ENCODE peak calls at places on chromosomes 11 and 22, in four cellular contexts. W is naive thymus-derived CD4-positive, alpha-beta T cell; Y is transverse colon; P is right atrium auricular region. L is an unnamed sample. For H3K4me1, the result is how much of the 10 kb centered on the place peaks cover.

GRCh38 chr11:32893947-32894827 is 1.6 kb downstream of the QSER1 start:
- DNase-seq in W (peak), Y (peak), P (peak), L (peak)

GRCh38 chr22:44753189-44754042 is 1.0 kb downstream of the ARHGAP8 start:
- DNase-seq in W (no peak), Y (no peak), P (no peak), L (peak)

GRCh38 chr11:122213111-122213510 is 97.1 kb upstream of the BLID start:
- DNase-seq in W (no peak), Y (no peak), P (no peak), L (no peak)

GRCh38 chr11:126109941-126110731 is 47.5 kb upstream of the CDON start:
- DNase-seq in W (no peak), Y (no peak), P (no peak), L (no peak)

GRCh38 chr11:1388763-1389102 is 1.0 kb upstream of the BRSK2 start:
- DNase-seq in W (no peak), Y (no peak), P (no peak), L (no peak)

GRCh38 chr11:101127699-101128570 is 1.7 kb downstream of the PGR start:
- DNase-seq in W (no peak), Y (peak), P (peak), L (peak)

GRCh38 chr11:16780146-16780545 is 41.7 kb downstream of the C11orf58 start:
- DNase-seq in W (no peak), Y (no peak), P (no peak), L (no peak)

GRCh38 chr11:73801136-73801535 is 13.5 kb downstream of the MRPL48 start:
- DNase-seq in W (no peak), Y (no peak), P (no peak), L (no peak)

GRCh38 chr11:78424334-78425270 is 7.0 kb upstream of the GAB2 start:
- DNase-seq in W (no peak), Y (no peak), P (no peak), L (no peak)

GRCh38 chr11:132045116-132045515 is 674.7 kb downstream of the NTM start:
- DNase-seq in W (no peak), Y (no peak), P (no peak), L (no peak)

GRCh38 chr11:93843906-93844305 is 6.5 kb downstream of the VSTM5 start:
- DNase-seq in W (no peak), Y (no peak), P (no peak), L (no peak)

GRCh38 chr11:110952150-110952549 is 239.9 kb upstream of the ARHGAP20 start:
- DNase-seq in W (no peak), Y (no peak), P (no peak), L (no peak)

GRCh38 chr11:98307827-98308491 is 712.8 kb upstream of the CNTN5 start:
- DNase-seq in W (no peak), Y (no peak), P (no peak), L (no peak)

GRCh38 chr11:67437082-67437821 is at the start of gene PTPRCAP:
- DNase-seq in W (peak), Y (peak), P (no peak), L (no peak)

GRCh38 chr11:125083312-125084056 is 20.4 kb downstream of the SLC37A2 start:
- DNase-seq in W (no peak), Y (no peak), P (peak), L (no peak)

GRCh38 chr22:43474161-43475101 is 62.6 kb downstream of the MPPED1 start:
- DNase-seq in W (no peak), Y (no peak), P (no peak), L (no peak)

GRCh38 chr11:78770931-78771330 is 196.3 kb upstream of the NARS2 start:
- DNase-seq in W (no peak), Y (no peak), P (no peak), L (no peak)

GRCh38 chr22:42300286-42301071 is 30.0 kb upstream of the TCF20 start:
- DNase-seq in W (peak), Y (peak), P (no peak), L (no peak)

GRCh38 chr11:86041975-86042378 is 26.9 kb downstream of the PICALM start:
- DNase-seq in W (peak), Y (peak), P (peak), L (peak)

GRCh38 chr22:48824673-48825651 is 1002.7 kb downstream of the BRD1 start:
- DNase-seq in W (no peak), Y (no peak), P (no peak), L (no peak)

GRCh38 chr11:115206365-115207022 is 297.7 kb downstream of the CADM1 start:
- DNase-seq in W (no peak), Y (no peak), P (no peak), L (no peak)

GRCh38 chr11:126080206-126080941 is 17.7 kb upstream of the CDON start:
- DNase-seq in W (no peak), Y (no peak), P (no peak), L (peak)

GRCh38 chr11:125433454-125434121 is 62.5 kb downstream of the FEZ1 start:
- DNase-seq in W (no peak), Y (peak), P (no peak), L (peak)

GRCh38 chr22:45164217-45165123 is 745 bp downstream of the NUP50 start:
- DNase-seq in W (peak), Y (peak), P (no peak), L (peak)

GRCh38 chr11:77879218-77879617 is 58.3 kb downstream of the AAMDC start:
- DNase-seq in W (no peak), Y (no peak), P (peak), L (peak)

GRCh38 chr11:126332221-126332711 is 23.2 kb upstream of the ST3GAL4 start:
- DNase-seq in W (no peak), Y (no peak), P (peak), L (no peak)

GRCh38 chr11:79708319-79708928 is 267.6 kb upstream of the TENM4 start:
- DNase-seq in W (no peak), Y (peak), P (no peak), L (no peak)

GRCh38 chr22:24435861-24436351 is 8.5 kb downstream of the ADORA2A start:
- DNase-seq in W (no peak), Y (no peak), P (no peak), L (no peak)

GRCh38 chr11:95230054-95231034 is 658 bp downstream of the SESN3 start:
- DNase-seq in W (peak), Y (peak), P (peak), L (peak)

GRCh38 chr22:43331064-43331435 is 12.1 kb downstream of the SCUBE1 start:
- DNase-seq in W (no peak), Y (no peak), P (no peak), L (no peak)

GRCh38 chr11:291281-292210 is 2.6 kb downstream of the PGGHG start:
- DNase-seq in W (no peak), Y (peak), P (no peak), L (no peak)

GRCh38 chr22:44701824-44702478 is at the start of gene PRR5:
- DNase-seq in W (peak), Y (peak), P (peak), L (peak)

GRCh38 chr22:19892249-19892879 is 37.7 kb upstream of the GNB1L start:
- DNase-seq in W (peak), Y (no peak), P (no peak), L (no peak)

GRCh38 chr22:37805878-37806277 is 1.9 kb upstream of the GCAT start:
- DNase-seq in W (no peak), Y (no peak), P (no peak), L (no peak)
- H3K27ac ChIP-seq in W (no peak), Y (peak), P (peak), L (no peak)

DNA sequence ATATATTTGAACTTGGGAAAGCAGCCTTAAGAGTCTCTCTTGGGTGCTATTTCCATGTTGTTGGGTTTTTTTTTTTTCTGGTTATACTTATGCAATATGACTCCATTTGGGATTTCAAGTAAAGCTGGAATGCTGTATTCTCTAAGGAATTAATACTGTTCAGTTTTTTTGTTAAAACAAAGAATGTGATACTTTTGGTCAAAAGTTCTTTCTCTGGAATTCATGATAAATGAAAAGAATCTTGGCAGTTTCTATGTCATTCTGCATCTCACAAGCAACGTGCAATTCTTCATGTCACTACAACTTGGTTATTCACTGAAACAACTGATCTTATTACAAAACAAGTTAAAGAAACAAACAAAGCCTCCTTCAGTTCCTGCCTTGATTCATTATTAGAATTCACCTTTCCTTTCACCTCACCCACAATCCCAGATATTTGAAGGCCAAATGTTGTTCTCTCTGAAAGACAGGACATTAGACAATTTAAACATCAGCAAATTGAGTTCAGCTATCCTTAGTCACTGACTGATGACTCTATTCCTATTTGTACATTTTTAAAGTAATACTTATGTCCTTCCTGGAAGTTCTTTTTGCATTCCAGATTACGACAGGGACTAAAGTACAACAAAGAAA is 176.2 kb downstream of the SBF2 start:
- DNase-seq in W (no peak), Y (no peak), P (no peak), L (no peak)
- H3K4me3 ChIP-seq in W (no peak), Y (no peak), P (no peak), L (no peak)

DNA sequence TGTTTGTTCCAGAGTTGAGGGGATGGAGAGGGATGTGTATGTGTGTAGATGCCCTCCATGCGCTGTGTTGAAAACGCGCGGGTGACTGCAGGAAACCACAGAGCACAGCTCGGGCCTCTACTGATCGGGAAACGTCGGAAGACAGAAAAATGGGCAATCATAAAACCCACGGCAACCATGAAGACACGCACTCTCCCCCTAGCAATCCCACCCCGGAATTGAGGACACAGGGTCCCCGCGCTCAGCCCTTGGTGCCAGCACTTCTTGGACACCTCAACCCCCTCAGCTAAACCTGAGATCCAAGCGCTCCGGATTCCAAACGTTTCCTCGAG is 235 bp upstream of the UQCC3 start:
- DNase-seq in W (no peak), Y (no peak), P (no peak), L (no peak)
- H3K4me1 ChIP-seq in W (under half), Y (under half), P (under half), L (under half)

DNA sequence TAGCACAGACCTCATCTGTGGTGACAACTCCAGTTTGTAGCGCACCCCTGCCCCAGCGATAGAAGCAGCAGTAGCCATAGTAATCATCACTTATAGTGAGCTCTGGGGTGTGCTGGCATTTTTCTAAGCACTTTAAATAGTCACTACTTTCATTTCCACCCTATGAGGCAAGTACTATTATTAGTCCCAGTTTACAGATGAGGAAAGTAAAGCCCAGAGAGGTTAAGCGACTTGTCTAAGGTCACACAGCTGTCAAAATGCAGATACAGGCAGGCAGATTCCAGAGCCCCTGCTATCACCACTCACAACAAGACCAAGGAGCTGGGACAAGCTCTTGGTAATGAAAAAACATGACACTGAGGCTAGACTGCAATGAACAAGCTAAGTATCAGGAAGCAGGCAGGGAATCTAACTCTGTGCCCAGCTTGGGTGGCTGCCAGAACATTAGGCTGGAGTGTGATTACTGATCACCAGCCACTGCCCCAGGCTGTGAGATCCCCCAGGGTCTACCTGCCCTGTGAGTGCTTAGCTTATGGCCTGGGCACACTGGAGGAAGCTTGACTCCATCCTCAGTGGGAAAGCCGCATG is 561.2 kb downstream of the MN1 start:
- DNase-seq in W (no peak), Y (no peak), P (no peak), L (no peak)
- H3K27ac ChIP-seq in W (no peak), Y (no peak), P (peak), L (no peak)

DNA sequence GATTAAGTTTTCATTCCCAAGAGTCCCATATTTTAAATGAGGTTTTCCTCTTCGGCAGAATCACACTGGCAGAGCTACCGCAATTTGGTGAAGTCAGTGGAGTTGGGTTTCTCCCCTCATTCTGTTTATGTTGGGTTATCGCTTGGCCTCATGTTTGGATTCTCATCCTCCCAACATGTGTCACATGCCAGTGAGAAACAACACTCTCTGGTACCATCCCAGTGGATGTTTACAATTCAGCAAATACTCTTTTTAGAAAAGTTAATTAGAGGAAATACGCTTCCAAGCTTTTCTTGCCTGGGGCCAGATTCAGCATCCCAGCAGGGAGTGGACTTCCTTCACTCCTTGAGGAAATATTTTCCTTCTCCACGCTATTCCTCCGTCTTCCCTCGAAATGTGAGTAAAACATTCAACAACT is 2.1 kb downstream of the PAMR1 start:
- DNase-seq in W (no peak), Y (no peak), P (no peak), L (no peak)
- H3K4me3 ChIP-seq in W (no peak), Y (no peak), P (peak), L (no peak)

GRCh38 chr11:82731691-82732277 is 1.9 kb downstream of the FAM181B start:
- DNase-seq in W (no peak), Y (no peak), P (no peak), L (no peak)
- H3K4me1 ChIP-seq in W (under half), Y (under half), P (under half), L (under half)